ENCODE peak calls at places on chromosomes 2 and 18, in six cellular contexts. M, S, J, C, P and K are unnamed samples.
A peak's percentile ranks its signal among the peaks of the same experiment; 100 is the strongest.

GRCh38 chr2:215968499-215968898 is 44.9 kb downstream of the MREG start:
- ATAC-seq in C (no peak), M (peak; percentile 50), P (no peak), S (no peak), J (no peak), K (no peak)

GRCh38 chr2:65379168-65379672 is 53.2 kb downstream of the SPRED2 start:
- ATAC-seq in J (no peak), S (no peak), P (no peak), C (no peak), M (no peak), K (no peak)

GRCh38 chr2:158006961-158007664 is 94.6 kb upstream of the UPP2 start:
- ATAC-seq in S (peak; percentile 64), P (peak; percentile 87), C (peak; percentile 66), J (no peak), M (peak; percentile 72), K (no peak)

GRCh38 chr2:31057691-31058090 is 80.5 kb downstream of the GALNT14 start:
- ATAC-seq in C (no peak), M (no peak), S (no peak), J (no peak), P (peak; percentile 23), K (no peak)

GRCh38 chr2:239319261-239319661 is 81.6 kb downstream of the HDAC4 start:
- ATAC-seq in P (peak; percentile 54), S (peak; percentile 70), C (no peak), J (no peak), M (peak; percentile 51), K (peak; percentile 22)

GRCh38 chr2:39723946-39724827 is 54.9 kb downstream of the THUMPD2 start:
- ATAC-seq in C (no peak), M (peak; percentile 51), S (no peak), P (no peak), J (no peak), K (no peak)

GRCh38 chr2:136247204-136247990 is 129.4 kb upstream of the CXCR4 start:
- ATAC-seq in C (no peak), M (no peak), J (no peak), S (no peak), P (no peak), K (peak; percentile 66)

GRCh38 chr2:230697676-230698075 is 15.0 kb upstream of the CAB39 start:
- ATAC-seq in M (no peak), P (no peak), S (no peak), J (no peak), C (no peak), K (no peak)

GRCh38 chr2:207227062-207227748 is 61.5 kb upstream of the KLF7 start:
- ATAC-seq in S (no peak), J (no peak), M (no peak), C (no peak), P (peak; percentile 65), K (peak; percentile 65)

GRCh38 chr18:877238-877637 is 27.4 kb upstream of the ADCYAP1 start:
- ATAC-seq in P (no peak), C (no peak), S (peak; percentile 58), M (no peak), J (no peak), K (no peak)

GRCh38 chr2:68839260-68839833 is 31.9 kb downstream of the BMP10 start:
- ATAC-seq in C (peak; percentile 27), P (no peak), M (no peak), S (peak; percentile 56), J (no peak), K (no peak)

GRCh38 chr2:144942516-144943256 is 422.8 kb upstream of the ZEB2 start:
- ATAC-seq in J (peak; percentile 96), M (no peak), P (no peak), C (no peak), S (peak; percentile 59), K (no peak)

GRCh38 chr2:224764565-224765236 is 48.5 kb upstream of the CCDC195 start:
- ATAC-seq in S (no peak), M (peak; percentile 69), C (no peak), J (no peak), P (no peak), K (no peak)

GRCh38 chr2:121263996-121264715 is 20.8 kb downstream of the TFCP2L1 start:
- ATAC-seq in P (peak; percentile 52), C (peak; percentile 86), S (no peak), M (no peak), J (peak; percentile 66), K (no peak)

GRCh38 chr2:119764832-119765231 is 5.1 kb downstream of the PTPN4 start:
- ATAC-seq in M (no peak), J (no peak), S (no peak), C (no peak), P (no peak), K (no peak)

GRCh38 chr2:223060201-223060825 is 8.3 kb downstream of the KCNE4 start:
- ATAC-seq in C (no peak), M (no peak), J (no peak), S (no peak), P (no peak), K (no peak)

GRCh38 chr18:76672627-76673026 is 149.7 kb upstream of the ZNF236 start:
- ATAC-seq in J (no peak), C (no peak), P (no peak), M (no peak), S (no peak), K (no peak)

GRCh38 chr2:105768961-105769452 is 24.3 kb downstream of the NCK2 start:
- ATAC-seq in S (no peak), J (no peak), P (no peak), C (no peak), M (peak; percentile 54), K (no peak)

GRCh38 chr18:22422909-22423548 is 5.3 kb upstream of the CTAGE1 start:
- ATAC-seq in C (no peak), P (no peak), S (no peak), M (no peak), J (no peak), K (peak; percentile 28)

GRCh38 chr2:555164-555922 is 121.9 kb downstream of the TMEM18 start:
- ATAC-seq in P (no peak), J (no peak), M (no peak), C (no peak), S (no peak), K (no peak)

GRCh38 chr18:11125372-11126315 is 23.7 kb downstream of the PIEZO2 start:
- ATAC-seq in J (no peak), C (peak; percentile 47), S (no peak), M (peak; percentile 53), P (peak; percentile 30), K (no peak)

GRCh38 chr2:240622631-240623235 is 2.5 kb upstream of the GPR35 start:
- ATAC-seq in P (no peak), C (no peak), M (no peak), J (no peak), S (no peak), K (no peak)

GRCh38 chr2:121179467-121179866 is 105.5 kb downstream of the TFCP2L1 start:
- ATAC-seq in P (no peak), J (no peak), M (no peak), S (no peak), C (no peak), K (no peak)

GRCh38 chr2:134290363-134290762 is 36.5 kb downstream of the MGAT5 start:
- ATAC-seq in M (peak; percentile 38), P (no peak), C (no peak), S (no peak), J (no peak), K (no peak)

GRCh38 chr18:36594621-36595020 is 234.2 kb downstream of the TPGS2 start:
- ATAC-seq in P (no peak), M (no peak), C (no peak), J (no peak), S (no peak), K (no peak)

GRCh38 chr18:3117493-3118192 is 102.1 kb downstream of the MYOM1 start:
- ATAC-seq in S (peak; percentile 17), C (peak; percentile 92), J (peak; percentile 91), M (no peak), P (peak; percentile 84), K (no peak)

GRCh38 chr2:96950391-96951124 is 35.8 kb downstream of the FAM178B start:
- ATAC-seq in S (no peak), C (peak; percentile 55), M (no peak), P (no peak), J (no peak), K (no peak)

GRCh38 chr2:182914852-182915251 is 48.4 kb upstream of the FRZB start:
- ATAC-seq in S (no peak), P (no peak), J (no peak), C (peak; percentile 50), M (peak; percentile 31), K (no peak)

GRCh38 chr2:229779650-229780049 is 65.3 kb upstream of the DNER start:
- ATAC-seq in S (no peak), M (no peak), C (no peak), P (no peak), J (no peak), K (no peak)

GRCh38 chr18:65380571-65380970 is 370.2 kb upstream of the CDH7 start:
- ATAC-seq in C (no peak), P (no peak), M (no peak), J (no peak), S (no peak), K (no peak)

GRCh38 chr2:219026946-219027345 is 14.4 kb downstream of the CFAP65 start:
- ATAC-seq in M (no peak), C (no peak), J (no peak), P (no peak), S (no peak), K (no peak)
- H3K27ac ChIP-seq in M (no peak overlapping the region), C (no peak overlapping the region), J (no peak overlapping the region), P (no peak overlapping the region), S (no peak overlapping the region), K (no peak overlapping the region)

GRCh38 chr2:128684523-128684922 is 365.9 kb upstream of the HS6ST1 start:
- ATAC-seq in C (no peak), M (no peak), J (no peak), P (peak; percentile 8), S (no peak), K (no peak)
- TF ChIP-seq EP300 in C (no peak), M (no peak), J (no peak), P (no peak), S (no peak), K (no peak)

GRCh38 chr2:43136862-43137261 is 89.5 kb downstream of the ZFP36L2 start:
- ATAC-seq in P (no peak), J (no peak), S (no peak), C (no peak), M (no peak), K (no peak)
- H3K27ac ChIP-seq in P (peak overlapping the region; percentile 36), J (peak overlapping the region; percentile 66), S (no peak overlapping the region), C (no peak overlapping the region), M (no peak overlapping the region), K (no peak overlapping the region)

GRCh38 chr2:43220982-43221659 is 5.3 kb downstream of the ZFP36L2 start:
- ATAC-seq in P (no peak), J (no peak), M (no peak), C (peak; percentile 3), S (no peak), K (peak; percentile 17)
- TF ChIP-seq EP300 in P (no peak), J (no peak), M (no peak), C (no peak), S (no peak), K (no peak)